ENCODE peak calls at places on chromosomes 3 and 15, in six cellular contexts. C is HFF-Myc, J is kidney, Y is uterus, N is fibroblast of pulmonary artery, R is K562. U is an unnamed sample.

GRCh38 chr3:72123908-72124441 is 339.0 kb upstream of the PROK2 start:
- DNase-seq in C (peak; percentile 46), R (no peak), J (no peak), N (peak; percentile 96), Y (peak; percentile 93), U (no peak)

GRCh38 chr3:160935413-160936095 is 169.6 kb downstream of the B3GALNT1 start:
- DNase-seq in C (no peak), N (peak; percentile 19), J (no peak), Y (no peak), R (no peak), U (no peak)

GRCh38 chr3:194632983-194633348 is 253 bp downstream of the TMEM44 start:
- DNase-seq in C (no peak), J (peak; percentile 78), Y (no peak), R (peak; percentile 76), N (no peak), U (peak; percentile 56)

GRCh38 chr3:27666277-27666676 is 55.8 kb downstream of the EOMES start:
- DNase-seq in C (no peak), Y (no peak), J (no peak), N (no peak), R (no peak), U (no peak)

GRCh38 chr3:40653878-40654277 is 129.1 kb downstream of the ZNF621 start:
- DNase-seq in Y (no peak), C (no peak), R (no peak), N (no peak), J (no peak), U (no peak)

GRCh38 chr3:171327441-171328174 is 132.6 kb downstream of the TNIK start:
- DNase-seq in J (peak; percentile 39), N (no peak), R (no peak), Y (no peak), C (no peak), U (no peak)

GRCh38 chr3:143128212-143128611 is 8.6 kb downstream of the CHST2 start:
- DNase-seq in C (no peak), J (no peak), Y (no peak), N (no peak), R (no peak), U (no peak)

GRCh38 chr15:90004671-90005070 is 3.5 kb downstream of the ZNF710 start:
- DNase-seq in N (peak; percentile 95), Y (peak; percentile 38), J (no peak), C (peak; percentile 74), R (no peak), U (no peak)

GRCh38 chr3:57863380-57863779 is 107.3 kb downstream of the SLMAP start:
- DNase-seq in N (no peak), J (no peak), Y (no peak), R (no peak), C (no peak), U (no peak)

GRCh38 chr3:57862894-57863293 is 106.8 kb downstream of the SLMAP start:
- DNase-seq in Y (no peak), R (no peak), C (no peak), J (no peak), N (no peak), U (no peak)

GRCh38 chr3:57864853-57865252 is 108.7 kb downstream of the SLMAP start:
- DNase-seq in J (no peak), N (peak; percentile 56), R (no peak), C (no peak), Y (no peak), U (no peak)
- TF ChIP-seq CTCF in J (peak; percentile 17), N (peak; percentile 59), R (peak; percentile 45), C (peak; percentile 31), Y (peak; percentile 59), U (peak; percentile 62)

GRCh38 chr3:180626844-180627243 is 24.9 kb downstream of the TTC14 start:
- DNase-seq in R (no peak), N (no peak), Y (no peak), J (no peak), C (no peak), U (no peak)

GRCh38 chr3:180630360-180630759 is 28.4 kb downstream of the TTC14 start:
- DNase-seq in J (no peak), C (no peak), N (no peak), R (no peak), Y (no peak), U (no peak)

GRCh38 chr3:180633722-180634121 is 31.8 kb downstream of the TTC14 start:
- DNase-seq in Y (no peak), J (no peak), R (no peak), N (no peak), C (no peak), U (no peak)

GRCh38 chr3:180631317-180631716 is 29.4 kb downstream of the TTC14 start:
- DNase-seq in C (no peak), N (no peak), Y (no peak), J (no peak), R (no peak), U (no peak)
- TF ChIP-seq CTCF in C (no peak), N (peak; percentile 8), Y (no peak), J (no peak), R (peak; percentile 42), U (no peak)

DNA sequence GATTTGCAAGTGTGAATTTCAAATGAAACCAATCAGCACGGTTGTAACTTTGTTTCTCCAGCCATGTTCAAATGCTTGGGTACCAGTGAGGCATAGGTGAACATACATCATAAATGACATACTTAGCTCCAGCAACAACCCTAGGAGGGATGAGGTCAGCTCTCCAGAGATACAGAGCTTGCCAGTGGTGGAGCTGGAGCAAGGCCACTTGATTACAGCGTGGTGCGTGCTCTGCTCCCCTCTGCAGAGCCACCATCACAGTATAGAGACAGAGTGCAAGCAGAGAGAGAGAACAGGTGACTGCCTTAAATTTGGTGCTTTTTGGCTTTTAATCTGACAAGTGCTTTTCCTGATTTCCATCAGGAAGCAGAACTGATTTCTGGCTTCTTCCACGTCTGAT is 275.1 kb downstream of the PDZRN3 start:
- DNase-seq in C (no peak), Y (no peak), J (no peak), N (no peak), R (no peak), U (no peak)
- TF ChIP-seq CTCF in C (no peak), Y (no peak), J (no peak), N (no peak), R (no peak), U (no peak)

GRCh38 chr15:79875213-79875612 is 21.6 kb downstream of the MTHFS start:
- DNase-seq in C (no peak), N (no peak), Y (no peak), J (no peak), R (no peak), U (no peak)
- TF ChIP-seq CTCF in C (no peak), N (no peak), Y (no peak), J (no peak), R (no peak), U (no peak)

DNA sequence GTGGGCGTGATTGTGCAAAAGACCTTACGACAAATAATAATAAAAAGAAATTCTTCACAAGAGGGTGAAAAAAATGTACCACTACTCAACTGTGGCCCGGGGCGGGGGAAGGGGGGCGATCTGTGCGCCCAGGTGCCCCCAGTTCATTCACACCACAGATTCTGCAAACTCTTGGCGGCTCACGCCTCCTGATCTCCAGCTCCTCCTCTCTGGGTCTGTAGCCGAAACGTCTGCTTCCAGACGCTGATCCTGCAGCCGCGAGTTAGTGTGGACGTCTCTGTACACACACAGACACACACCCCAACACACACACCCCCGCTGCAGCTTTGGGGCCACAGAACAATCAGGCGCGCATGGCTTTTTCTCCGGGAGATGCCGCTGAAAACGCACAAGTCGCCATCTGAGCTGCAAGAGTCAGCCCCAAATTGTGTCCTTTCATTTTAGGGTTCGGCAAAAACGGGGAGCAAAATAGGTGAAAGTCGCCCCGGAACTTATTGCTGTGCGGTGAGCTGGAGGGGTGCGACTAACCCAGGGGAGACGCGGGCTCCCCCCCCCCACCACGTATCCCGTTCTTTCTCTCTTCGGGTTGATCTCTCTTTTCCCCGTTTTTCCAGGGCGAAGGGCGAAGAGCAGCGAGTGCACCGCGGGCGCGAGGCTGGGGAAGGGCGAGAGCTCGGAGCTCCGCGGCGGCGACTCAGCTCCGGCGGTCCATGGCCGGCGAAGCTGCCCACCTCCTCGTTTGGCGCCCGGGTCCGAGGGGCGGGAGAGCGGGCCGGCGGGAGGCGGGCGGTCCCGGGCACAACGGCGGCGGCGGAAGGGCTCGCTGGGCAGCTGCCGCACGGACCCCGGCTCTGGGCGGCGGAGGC is 503 bp upstream of the WNT5A start:
- DNase-seq in C (no peak), R (no peak), Y (peak; percentile 52), N (peak; percentile 70), J (peak; percentile 83), U (peak; percentile 27)
- TF ChIP-seq CTCF in C (no peak), R (no peak), Y (no peak), N (no peak), J (no peak), U (no peak)

GRCh38 chr15:45703670-45704328 is 69.0 kb downstream of the SQOR start:
- DNase-seq in R (no peak), N (no peak), C (no peak), J (no peak), Y (no peak), U (no peak)

GRCh38 chr15:45701108-45701507 is 66.3 kb downstream of the SQOR start:
- DNase-seq in J (no peak), Y (no peak), N (no peak), R (no peak), C (no peak), U (no peak)

GRCh38 chr15:45702041-45702440 is 67.2 kb downstream of the SQOR start:
- DNase-seq in J (no peak), N (no peak), Y (no peak), C (no peak), R (no peak), U (no peak)

GRCh38 chr15:45705510-45706473 is 71.0 kb downstream of the SQOR start:
- DNase-seq in J (peak; percentile 76), C (peak; percentile 85), Y (peak; percentile 74), R (peak; percentile 73), N (peak; percentile 93), U (peak; percentile 68)

DNA sequence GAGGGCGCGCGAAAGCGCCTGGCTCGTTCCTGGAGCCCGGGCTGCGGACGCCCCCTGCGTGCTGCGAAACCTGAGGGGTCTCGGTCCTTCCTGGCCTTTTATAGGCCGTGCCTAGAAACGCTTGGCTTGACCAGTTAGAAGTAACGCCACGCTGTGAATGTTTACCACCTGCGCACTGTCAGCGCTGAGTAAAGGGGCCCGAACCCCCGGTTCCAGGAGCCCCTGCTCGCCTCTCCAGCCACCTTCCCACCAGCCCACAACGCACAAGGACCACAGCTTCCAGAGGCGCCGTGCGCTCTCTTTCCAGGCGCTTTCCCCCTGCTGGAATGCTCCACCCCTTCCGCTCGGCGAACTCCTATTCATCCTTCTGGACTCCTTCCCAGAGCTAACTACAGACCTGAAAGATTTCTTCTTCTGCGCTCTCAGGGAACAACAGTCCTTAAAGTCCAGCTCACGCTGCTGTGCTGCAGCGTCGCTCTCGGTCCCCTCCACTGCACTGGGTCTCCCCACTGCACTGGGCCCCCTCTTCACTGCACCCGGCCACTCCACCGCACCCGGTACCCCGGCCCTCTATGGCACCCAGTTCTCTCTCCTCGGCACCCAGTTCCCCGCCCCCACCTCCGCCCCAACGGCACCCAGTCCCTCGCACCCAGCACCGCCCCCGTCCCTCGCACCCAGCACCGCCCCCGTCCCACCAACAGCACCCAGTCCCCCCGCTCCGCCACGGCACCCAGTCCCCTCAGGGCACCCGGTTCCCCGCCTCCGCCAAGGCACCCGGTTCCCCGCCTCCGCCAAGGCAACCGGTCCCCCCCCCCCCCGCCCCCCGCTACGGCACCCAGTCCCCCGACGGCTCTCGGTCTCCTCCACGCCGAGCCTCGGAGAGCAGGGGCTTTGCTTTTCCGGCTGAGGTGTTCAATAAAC is 69.8 kb downstream of the SQOR start:
- DNase-seq in C (peak; percentile 42), Y (no peak), N (peak; percentile 59), J (peak; percentile 71), R (no peak), U (peak; percentile 48)
- TF ChIP-seq CTCF in C (no peak), Y (no peak), N (no peak), J (no peak), R (no peak), U (no peak)

U was measured in mesothelial cell of epicardium.